ENCODE peak calls at places on chromosomes 1 and 21, in five cellular contexts. E is fibroblast of mammary gland, N is heart right ventricle, Q is AG10803, T is pancreas. W is an unnamed sample.

GRCh38 chr1:9609998-9610397 is 21.3 kb downstream of the TMEM201 start:
- DNase-seq in E (no peak), Q (no peak), T (no peak), N (peak; percentile 50), W (no peak)

GRCh38 chr1:228281631-228282328 is 73.9 kb downstream of the OBSCN start:
- DNase-seq in E (no peak), T (peak; percentile 9), Q (no peak), N (no peak), W (no peak)

GRCh38 chr1:40045766-40046165 is 5.2 kb downstream of the CAP1 start:
- DNase-seq in Q (no peak), E (no peak), N (no peak), T (no peak), W (no peak)

GRCh38 chr1:41241748-41242644 is at the start of gene SCMH1:
- DNase-seq in E (peak; percentile 12), Q (peak; percentile 51), N (peak; percentile 36), T (peak; percentile 50), W (peak; percentile 38)

GRCh38 chr21:44911384-44912157 is 9.1 kb downstream of the ITGB2 start:
- DNase-seq in T (peak; percentile 83), Q (no peak), E (no peak), N (peak; percentile 72), W (no peak)

GRCh38 chr1:184222561-184223157 is 164.2 kb upstream of the C1orf21 start:
- DNase-seq in Q (peak; percentile 62), E (peak; percentile 63), N (peak; percentile 56), T (peak; percentile 33), W (peak; percentile 74)

GRCh38 chr21:38384675-38385074 is 113.6 kb downstream of the ERG start:
- DNase-seq in N (no peak), E (no peak), Q (no peak), T (no peak), W (no peak)

GRCh38 chr1:6523566-6523965 is 30.7 kb downstream of the NOL9 start:
- DNase-seq in N (no peak), T (no peak), Q (peak; percentile 45), E (peak; percentile 53), W (peak; percentile 66)

GRCh38 chr1:16026723-16027484 is 5.1 kb downstream of the CLCNKA start:
- DNase-seq in E (no peak), T (no peak), N (no peak), Q (no peak), W (no peak)

GRCh38 chr1:230979952-230980351 is 1.1 kb downstream of the ARV1 start:
- DNase-seq in Q (no peak), E (no peak), N (no peak), T (no peak), W (no peak)

GRCh38 chr1:233269656-233270055 is 25.9 kb downstream of the PCNX2 start:
- DNase-seq in E (peak; percentile 55), T (no peak), N (no peak), Q (peak; percentile 54), W (no peak)

GRCh38 chr21:43335119-43335518 is 91.8 kb downstream of the SIK1 start:
- DNase-seq in Q (no peak), N (no peak), E (no peak), T (no peak), W (no peak)

GRCh38 chr1:16915627-16915973 is 6.1 kb upstream of the CROCC start:
- DNase-seq in Q (no peak), N (no peak), E (peak; percentile 44), T (no peak), W (peak; percentile 22)

GRCh38 chr1:6209661-6210605 is 4.0 kb downstream of the RNF207 start:
- DNase-seq in T (no peak), N (no peak), Q (no peak), E (no peak), W (no peak)

GRCh38 chr1:111864862-111865261 is 109.2 kb downstream of the DDX20 start:
- DNase-seq in E (no peak), T (no peak), N (no peak), Q (no peak), W (peak; percentile 7)

GRCh38 chr1:2428490-2428889 is 16.1 kb upstream of the PEX10 start:
- DNase-seq in N (no peak), Q (no peak), T (no peak), E (no peak), W (no peak)

GRCh38 chr1:184299076-184299790 is 87.6 kb upstream of the C1orf21 start:
- DNase-seq in E (peak; percentile 91), N (no peak), Q (peak; percentile 95), T (no peak), W (peak; percentile 76)

GRCh38 chr1:169484107-169484506 is 1.6 kb downstream of the SLC19A2 start:
- DNase-seq in T (no peak), E (peak; percentile 43), N (no peak), Q (no peak), W (no peak)

GRCh38 chr1:3942416-3943122 is 42.5 kb upstream of the C1orf174 start:
- DNase-seq in T (no peak), N (no peak), E (no peak), Q (no peak), W (no peak)

GRCh38 chr1:203306970-203307541 is 1.7 kb downstream of the BTG2 start:
- DNase-seq in Q (no peak), N (no peak), E (no peak), T (peak; percentile 73), W (no peak)

GRCh38 chr1:59025898-59026426 is 242.1 kb upstream of the JUN start:
- DNase-seq in E (peak; percentile 66), T (no peak), Q (peak; percentile 90), N (no peak), W (no peak)

GRCh38 chr21:43840259-43840658 is 24.8 kb upstream of the AGPAT3 start:
- DNase-seq in N (no peak), E (no peak), T (no peak), Q (no peak), W (no peak)

GRCh38 chr1:24896596-24897262 is 33.3 kb downstream of the RUNX3 start:
- DNase-seq in Q (no peak), N (no peak), E (no peak), T (no peak), W (no peak)

GRCh38 chr1:175073633-175074032 is 6.0 kb downstream of the TNN start:
- DNase-seq in N (no peak), E (no peak), T (no peak), Q (no peak), W (no peak)

GRCh38 chr1:20059847-20060246 is 10.1 kb upstream of the PLA2G5 start:
- DNase-seq in Q (no peak), E (no peak), N (no peak), T (no peak), W (no peak)

GRCh38 chr1:203600782-203601513 is 25.7 kb upstream of the ATP2B4 start:
- DNase-seq in T (no peak), E (no peak), N (no peak), Q (no peak), W (no peak)

GRCh38 chr1:87219626-87220025 is 109.1 kb upstream of the LMO4 start:
- DNase-seq in T (no peak), E (peak; percentile 41), Q (no peak), N (no peak), W (peak; percentile 81)

GRCh38 chr1:229139320-229139719 is 131.6 kb upstream of the RAB4A start:
- DNase-seq in N (no peak), Q (no peak), T (no peak), E (no peak), W (no peak)

GRCh38 chr1:201648066-201648910 is 109.4 kb downstream of the NAV1 start:
- DNase-seq in Q (peak; percentile 79), T (peak; percentile 34), E (peak; percentile 79), N (peak; percentile 80), W (peak; percentile 57)

GRCh38 chr1:241406421-241406820 is 49.4 kb upstream of the RGS7 start:
- DNase-seq in T (no peak), E (no peak), N (no peak), Q (no peak), W (no peak)

GRCh38 chr1:241411056-241411775 is 54.2 kb upstream of the RGS7 start:
- DNase-seq in T (no peak), E (peak; percentile 71), Q (peak; percentile 81), N (no peak), W (no peak)

GRCh38 chr1:241411776-241412338 is 54.9 kb upstream of the RGS7 start:
- DNase-seq in N (no peak), Q (peak; percentile 60), E (peak; percentile 72), T (no peak), W (no peak)

GRCh38 chr1:241412646-241413045 is 55.6 kb upstream of the RGS7 start:
- DNase-seq in Q (no peak), E (no peak), T (no peak), N (no peak), W (no peak)

GRCh38 chr1:241408170-241408569 is 51.2 kb upstream of the RGS7 start:
- DNase-seq in T (no peak), E (peak; percentile 62), Q (no peak), N (no peak), W (peak; percentile 27)
- TF ChIP-seq CTCF in T (no peak), E (peak; percentile 32), Q (peak; percentile 26), N (no peak), W (no peak)

GRCh38 chr1:46248122-46248920 is 758 bp downstream of the RAD54L start:
- DNase-seq in T (peak; percentile 38), N (no peak), Q (no peak), E (peak; percentile 29), W (no peak)
- H3K4me3 ChIP-seq in T (no peak overlapping the region), N (peak overlapping the region; percentile 63), Q (peak overlapping the region; percentile 82), E (peak overlapping the region; percentile 75), W (peak overlapping the region; percentile 85)

GRCh38 chr1:168179411-168180147 is 817 bp downstream of the TIPRL start:
- DNase-seq in Q (peak; percentile 11), E (peak; percentile 29), T (no peak), N (no peak), W (peak; percentile 20)
- TF ChIP-seq CTCF in Q (no peak), E (no peak), T (no peak), N (no peak), W (no peak)

GRCh38 chr1:210233495-210234253 is 1.1 kb downstream of the SERTAD4 start:
- DNase-seq in N (no peak), Q (peak; percentile 68), T (peak; percentile 32), E (peak; percentile 51), W (peak; percentile 73)
- H3K4me3 ChIP-seq in N (peak overlapping the region; percentile 57), Q (peak overlapping the region; percentile 70), T (peak overlapping the region; percentile 49), E (peak overlapping the region; percentile 48), W (peak overlapping the region; percentile 62)

DNA sequence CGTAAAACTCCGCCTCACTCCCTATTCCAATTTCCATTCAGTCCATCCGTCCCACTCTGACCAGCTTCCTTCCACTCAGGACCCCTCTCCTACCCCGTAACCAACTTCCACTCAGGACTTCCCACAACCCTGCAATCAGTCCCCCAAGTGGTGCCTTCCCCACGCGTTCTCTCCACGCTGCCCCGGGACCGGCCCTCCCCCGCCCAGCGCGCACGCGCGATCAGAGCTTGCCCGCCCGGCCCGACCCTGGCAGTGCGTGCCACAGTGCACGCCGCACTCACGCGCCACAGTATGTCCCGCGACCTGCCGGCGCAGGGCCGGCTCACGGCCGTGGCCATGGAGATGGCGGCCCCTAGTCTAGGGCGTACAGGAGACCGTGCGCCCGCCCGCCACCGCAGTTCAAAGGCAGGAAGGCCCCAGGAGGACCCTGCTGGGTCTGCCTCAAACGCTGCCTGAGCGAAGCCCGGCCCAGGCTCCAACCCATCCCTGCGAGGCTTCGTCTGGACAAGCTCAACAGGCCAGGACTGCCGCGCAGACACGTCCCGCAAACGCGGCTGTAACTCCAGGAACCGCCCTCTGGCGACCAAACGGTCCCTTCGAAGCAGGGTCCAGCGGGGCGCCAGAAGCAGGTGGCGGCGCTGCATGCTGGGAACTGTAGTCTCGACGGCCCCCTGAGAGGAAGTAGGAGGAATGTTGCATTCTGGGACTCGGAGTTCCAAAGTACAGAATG is at the start of gene NDC1:
- DNase-seq in Q (peak; percentile 94), E (peak; percentile 96), N (peak; percentile 95), T (peak; percentile 93), W (peak; percentile 97)
- TF ChIP-seq CTCF in Q (peak; percentile 14), E (no peak), N (no peak), T (no peak), W (no peak)

W was measured in fibroblast of pulmonary artery.